ENCODE peak calls at places on chromosomes 2 and 18, in six cellular contexts. One of them, this sample, is unnamed.

GRCh38 chr2:9309147-9309546 is 102.5 kb downstream of the ASAP2 start:
- DNase-seq in GM12891: no peak
- DNase-seq in GM12878: no peak
- DNase-seq in HepG2: no peak
- DNase-seq in K562: no peak
- DNase-seq in H1: no peak
- DNase-seq in this sample: no peak

GRCh38 chr2:16621348-16621747 is 44.3 kb downstream of the CYRIA start:
- DNase-seq in GM12891: no peak
- DNase-seq in GM12878: no peak
- DNase-seq in HepG2: no peak
- DNase-seq in K562: no peak
- DNase-seq in H1: no peak
- DNase-seq in this sample: no peak

GRCh38 chr2:187250137-187250536 is 197.9 kb downstream of the CALCRL start:
- DNase-seq in GM12891: no peak
- DNase-seq in GM12878: no peak
- DNase-seq in HepG2: no peak
- DNase-seq in K562: no peak
- DNase-seq in H1: no peak
- DNase-seq in this sample: no peak

GRCh38 chr2:235689427-235689853 is 195.6 kb downstream of the AGAP1 start:
- DNase-seq in GM12891: no peak
- DNase-seq in GM12878: no peak
- DNase-seq in HepG2: no peak
- DNase-seq in K562: no peak
- DNase-seq in H1: no peak
- DNase-seq in this sample: no peak

GRCh38 chr2:8803658-8804379 is 33.6 kb downstream of the KIDINS220 start:
- DNase-seq in GM12891: peak
- DNase-seq in GM12878: peak
- DNase-seq in HepG2: peak
- DNase-seq in K562: peak
- DNase-seq in H1: no peak
- DNase-seq in this sample: peak

GRCh38 chr18:49901862-49902340 is 88.6 kb upstream of the ACAA2 start:
- DNase-seq in GM12891: no peak
- DNase-seq in GM12878: no peak
- DNase-seq in HepG2: no peak
- DNase-seq in K562: no peak
- DNase-seq in H1: no peak
- DNase-seq in this sample: no peak

GRCh38 chr2:221572821-221573429 is 821 bp upstream of the EPHA4 start:
- DNase-seq in GM12891: peak
- DNase-seq in GM12878: no peak
- DNase-seq in HepG2: no peak
- DNase-seq in K562: no peak
- DNase-seq in H1: peak
- DNase-seq in this sample: peak

GRCh38 chr2:114754907-114755563 is 312.6 kb downstream of the DPP10 start:
- DNase-seq in GM12891: no peak
- DNase-seq in GM12878: no peak
- DNase-seq in HepG2: no peak
- DNase-seq in K562: no peak
- DNase-seq in H1: no peak
- DNase-seq in this sample: no peak

GRCh38 chr2:127512362-127512761 is 13.9 kb downstream of the IWS1 start:
- DNase-seq in GM12891: no peak
- DNase-seq in GM12878: no peak
- DNase-seq in HepG2: no peak
- DNase-seq in K562: no peak
- DNase-seq in H1: no peak
- DNase-seq in this sample: no peak

GRCh38 chr2:55161295-55162210 is 70.5 kb downstream of the CLHC1 start:
- DNase-seq in GM12891: no peak
- DNase-seq in GM12878: no peak
- DNase-seq in HepG2: no peak
- DNase-seq in K562: no peak
- DNase-seq in H1: no peak
- DNase-seq in this sample: no peak

GRCh38 chr2:220081171-220081570 is 453.7 kb downstream of the SLC4A3 start:
- DNase-seq in GM12891: no peak
- DNase-seq in GM12878: no peak
- DNase-seq in HepG2: no peak
- DNase-seq in K562: no peak
- DNase-seq in H1: no peak
- DNase-seq in this sample: no peak

GRCh38 chr2:171319164-171319810 is 114.5 kb downstream of the METTL8 start:
- DNase-seq in GM12891: no peak
- DNase-seq in GM12878: peak
- DNase-seq in HepG2: no peak
- DNase-seq in K562: no peak
- DNase-seq in H1: peak
- DNase-seq in this sample: no peak

GRCh38 chr18:29749699-29750098 is 1292.8 kb downstream of the DSC3 start:
- DNase-seq in GM12891: no peak
- DNase-seq in GM12878: no peak
- DNase-seq in HepG2: no peak
- DNase-seq in K562: no peak
- DNase-seq in H1: no peak
- DNase-seq in this sample: no peak

GRCh38 chr18:59918320-59918755 is 18.5 kb downstream of the PMAIP1 start:
- DNase-seq in GM12891: no peak
- DNase-seq in GM12878: peak
- DNase-seq in HepG2: no peak
- DNase-seq in K562: peak
- DNase-seq in H1: peak
- DNase-seq in this sample: no peak

GRCh38 chr2:197229509-197230458 is 80.8 kb downstream of the ANKRD44 start:
- DNase-seq in GM12891: no peak
- DNase-seq in GM12878: no peak
- DNase-seq in HepG2: no peak
- DNase-seq in K562: no peak
- DNase-seq in H1: no peak
- DNase-seq in this sample: no peak

GRCh38 chr2:12107849-12108420 is 361.5 kb downstream of the LPIN1 start:
- DNase-seq in GM12891: no peak
- DNase-seq in GM12878: no peak
- DNase-seq in HepG2: no peak
- DNase-seq in K562: no peak
- DNase-seq in H1: no peak
- DNase-seq in this sample: no peak

GRCh38 chr18:715626-716025 is 3.2 kb upstream of the ENOSF1 start:
- DNase-seq in GM12891: no peak
- DNase-seq in GM12878: no peak
- DNase-seq in HepG2: no peak
- DNase-seq in K562: no peak
- DNase-seq in H1: no peak
- DNase-seq in this sample: no peak

GRCh38 chr2:43178602-43179542 is 47.5 kb downstream of the ZFP36L2 start:
- DNase-seq in GM12891: no peak
- DNase-seq in GM12878: no peak
- DNase-seq in HepG2: peak
- DNase-seq in K562: peak
- DNase-seq in H1: peak
- DNase-seq in this sample: no peak

GRCh38 chr2:127640082-127641072 is 5.6 kb upstream of the GPR17 start:
- DNase-seq in GM12891: peak
- DNase-seq in GM12878: no peak
- DNase-seq in HepG2: peak
- DNase-seq in K562: peak
- DNase-seq in H1: peak
- DNase-seq in this sample: peak

GRCh38 chr18:48974304-48975220 is 23.8 kb upstream of the SMAD7 start:
- DNase-seq in GM12891: no peak
- DNase-seq in GM12878: no peak
- DNase-seq in HepG2: no peak
- DNase-seq in K562: no peak
- DNase-seq in H1: no peak
- DNase-seq in this sample: no peak

GRCh38 chr2:231683292-231683898 is 24.9 kb upstream of the PTMA start:
- DNase-seq in GM12891: no peak
- DNase-seq in GM12878: no peak
- DNase-seq in HepG2: no peak
- DNase-seq in K562: no peak
- DNase-seq in H1: no peak
- DNase-seq in this sample: no peak

GRCh38 chr2:173427887-173428683 is 73.4 kb downstream of the CDCA7 start:
- DNase-seq in GM12891: no peak
- DNase-seq in GM12878: no peak
- DNase-seq in HepG2: peak
- DNase-seq in K562: no peak
- DNase-seq in H1: no peak
- DNase-seq in this sample: no peak

GRCh38 chr2:600542-601386 is 76.4 kb downstream of the TMEM18 start:
- DNase-seq in GM12891: no peak
- DNase-seq in GM12878: no peak
- DNase-seq in HepG2: no peak
- DNase-seq in K562: peak
- DNase-seq in H1: peak
- DNase-seq in this sample: no peak

GRCh38 chr2:175363719-175364118 is 182.2 kb upstream of the ATP5MC3 start:
- DNase-seq in GM12891: no peak
- DNase-seq in GM12878: no peak
- DNase-seq in HepG2: no peak
- DNase-seq in K562: no peak
- DNase-seq in H1: no peak
- DNase-seq in this sample: no peak

GRCh38 chr2:175371378-175371777 is 189.9 kb upstream of the ATP5MC3 start:
- DNase-seq in GM12891: no peak
- DNase-seq in GM12878: no peak
- DNase-seq in HepG2: no peak
- DNase-seq in K562: no peak
- DNase-seq in H1: no peak
- DNase-seq in this sample: no peak

GRCh38 chr2:175366814-175367213 is 185.3 kb upstream of the ATP5MC3 start:
- DNase-seq in GM12891: peak
- DNase-seq in GM12878: peak
- DNase-seq in HepG2: peak
- DNase-seq in K562: peak
- DNase-seq in H1: peak
- DNase-seq in this sample: peak
- TF ChIP-seq POLR2A in GM12891: no peak
- TF ChIP-seq POLR2A in GM12878: no peak
- TF ChIP-seq POLR2A in HepG2: no peak
- TF ChIP-seq POLR2A in K562: no peak
- TF ChIP-seq POLR2A in H1: no peak
- TF ChIP-seq POLR2A in this sample: no peak

GRCh38 chr2:177556134-177556533 is 163.6 kb downstream of the AGPS start:
- DNase-seq in GM12891: no peak
- DNase-seq in GM12878: no peak
- DNase-seq in HepG2: no peak
- DNase-seq in K562: no peak
- DNase-seq in H1: no peak
- DNase-seq in this sample: no peak

GRCh38 chr2:177551989-177552413 is 159.4 kb downstream of the AGPS start:
- DNase-seq in GM12891: no peak
- DNase-seq in GM12878: no peak
- DNase-seq in HepG2: no peak
- DNase-seq in K562: peak
- DNase-seq in H1: no peak
- DNase-seq in this sample: no peak

GRCh38 chr2:177552414-177553175 is 160.0 kb downstream of the AGPS start:
- DNase-seq in GM12891: peak
- DNase-seq in GM12878: peak
- DNase-seq in HepG2: peak
- DNase-seq in K562: peak
- DNase-seq in H1: peak
- DNase-seq in this sample: peak

GRCh38 chr2:177554365-177554764 is 161.8 kb downstream of the AGPS start:
- DNase-seq in GM12891: no peak
- DNase-seq in GM12878: no peak
- DNase-seq in HepG2: no peak
- DNase-seq in K562: peak
- DNase-seq in H1: no peak
- DNase-seq in this sample: no peak

GRCh38 chr2:177553176-177553909 is 160.8 kb downstream of the AGPS start:
- DNase-seq in GM12891: no peak
- DNase-seq in GM12878: no peak
- DNase-seq in HepG2: no peak
- DNase-seq in K562: no peak
- DNase-seq in H1: no peak
- DNase-seq in this sample: no peak
- TF ChIP-seq TAF1 in GM12891: no peak
- TF ChIP-seq TAF1 in GM12878: no peak
- TF ChIP-seq TAF1 in HepG2: no peak
- TF ChIP-seq TAF1 in K562: no peak
- TF ChIP-seq TAF1 in H1: no peak
- TF ChIP-seq TAF1 in this sample: no peak

DNA sequence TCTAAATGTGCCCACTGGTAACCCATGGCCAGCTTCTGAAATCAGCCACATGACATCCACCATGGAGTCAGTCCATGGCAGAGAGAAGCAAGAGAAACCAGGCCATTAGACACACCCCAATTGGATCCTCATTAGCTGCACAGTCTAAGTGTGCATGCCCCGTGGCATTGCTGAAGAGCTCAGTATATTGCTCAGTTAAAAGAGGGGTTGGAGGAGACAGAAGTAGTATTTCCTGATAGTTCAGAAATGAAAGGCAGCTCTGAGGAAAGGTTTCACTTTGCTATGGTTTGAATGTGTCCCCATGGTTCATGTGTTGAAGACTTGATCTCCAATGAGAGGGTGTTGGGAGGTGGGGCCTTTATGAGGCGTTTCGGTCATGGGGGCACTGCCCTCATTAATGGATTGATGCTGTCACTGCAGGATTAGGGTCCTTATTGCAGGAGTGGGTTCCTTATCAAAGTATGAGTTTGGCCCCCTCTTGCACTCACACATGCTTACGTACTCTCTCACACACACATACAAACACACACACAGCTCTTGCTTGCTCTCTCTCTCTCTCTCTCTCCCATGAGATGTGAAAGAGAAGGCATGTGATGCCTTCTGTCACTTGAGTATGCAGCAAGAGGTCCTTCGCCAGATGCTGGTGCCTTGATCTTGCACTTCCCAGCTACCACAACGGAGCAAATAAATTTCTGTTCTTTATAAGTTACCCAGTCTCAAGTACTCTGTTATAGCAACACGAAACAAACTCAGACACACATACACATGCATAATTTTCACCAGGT is 58.0 kb downstream of the TMEM163 start:
- DNase-seq in GM12891: no peak
- DNase-seq in GM12878: no peak
- DNase-seq in HepG2: no peak
- DNase-seq in K562: no peak
- DNase-seq in H1: no peak
- DNase-seq in this sample: no peak
- TF ChIP-seq POLR2A in GM12891: no peak
- TF ChIP-seq POLR2A in GM12878: no peak
- TF ChIP-seq POLR2A in HepG2: no peak
- TF ChIP-seq POLR2A in K562: no peak
- TF ChIP-seq POLR2A in H1: no peak
- TF ChIP-seq POLR2A in this sample: no peak

GRCh38 chr2:119234021-119235019 is 10.7 kb downstream of the STEAP3 start:
- DNase-seq in GM12891: no peak
- DNase-seq in GM12878: no peak
- DNase-seq in HepG2: peak
- DNase-seq in K562: peak
- DNase-seq in H1: peak
- DNase-seq in this sample: no peak
- TF ChIP-seq TAF1 in GM12891: no peak
- TF ChIP-seq TAF1 in GM12878: no peak
- TF ChIP-seq TAF1 in HepG2: no peak
- TF ChIP-seq TAF1 in K562: no peak
- TF ChIP-seq TAF1 in H1: no peak
- TF ChIP-seq TAF1 in this sample: no peak